ENCODE peak calls at places on chromosomes 2 and 18, in four cellular contexts. One of them, this sample, is unnamed.

GRCh38 chr2:113200736-113201490 is 27.1 kb downstream of the PSD4 start:
- DNase-seq in psoas muscle: no peak
- DNase-seq in activated CD8-positive, alpha-beta memory T cell treated with anti-CD3 and anti-CD28 coated beads, Interleukin-2, amount 10 ng/mL, durations not matched to agents 7 days and 5 days: no peak
- DNase-seq in ELR: no peak
- DNase-seq in this sample: no peak

GRCh38 chr2:203240491-203240890 is 1.7 kb downstream of the CYP20A1 start:
- DNase-seq in psoas muscle: no peak
- DNase-seq in activated CD8-positive, alpha-beta memory T cell treated with anti-CD3 and anti-CD28 coated beads, Interleukin-2, amount 10 ng/mL, durations not matched to agents 7 days and 5 days: no peak
- DNase-seq in ELR: no peak
- DNase-seq in this sample: no peak

GRCh38 chr18:57441395-57441794 is 6.2 kb downstream of the ONECUT2 start:
- DNase-seq in psoas muscle: no peak
- DNase-seq in activated CD8-positive, alpha-beta memory T cell treated with anti-CD3 and anti-CD28 coated beads, Interleukin-2, amount 10 ng/mL, durations not matched to agents 7 days and 5 days: no peak
- DNase-seq in ELR: peak
- DNase-seq in this sample: peak

GRCh38 chr2:233429175-233429897 is 75.0 kb downstream of the DGKD start:
- DNase-seq in psoas muscle: peak
- DNase-seq in activated CD8-positive, alpha-beta memory T cell treated with anti-CD3 and anti-CD28 coated beads, Interleukin-2, amount 10 ng/mL, durations not matched to agents 7 days and 5 days: peak
- DNase-seq in ELR: no peak
- DNase-seq in this sample: no peak

GRCh38 chr18:6557470-6558245 is 142.9 kb upstream of the L3MBTL4 start:
- DNase-seq in psoas muscle: no peak
- DNase-seq in activated CD8-positive, alpha-beta memory T cell treated with anti-CD3 and anti-CD28 coated beads, Interleukin-2, amount 10 ng/mL, durations not matched to agents 7 days and 5 days: no peak
- DNase-seq in ELR: no peak
- DNase-seq in this sample: peak

GRCh38 chr2:62660582-62661262 is 44.8 kb upstream of the EHBP1 start:
- DNase-seq in psoas muscle: no peak
- DNase-seq in activated CD8-positive, alpha-beta memory T cell treated with anti-CD3 and anti-CD28 coated beads, Interleukin-2, amount 10 ng/mL, durations not matched to agents 7 days and 5 days: no peak
- DNase-seq in ELR: peak
- DNase-seq in this sample: no peak

GRCh38 chr2:202178342-202178958 is 59.9 kb downstream of the SUMO1 start:
- DNase-seq in psoas muscle: no peak
- DNase-seq in activated CD8-positive, alpha-beta memory T cell treated with anti-CD3 and anti-CD28 coated beads, Interleukin-2, amount 10 ng/mL, durations not matched to agents 7 days and 5 days: peak
- DNase-seq in ELR: peak
- DNase-seq in this sample: no peak

GRCh38 chr2:105409717-105410116 is 10.9 kb upstream of the FHL2 start:
- DNase-seq in psoas muscle: peak
- DNase-seq in activated CD8-positive, alpha-beta memory T cell treated with anti-CD3 and anti-CD28 coated beads, Interleukin-2, amount 10 ng/mL, durations not matched to agents 7 days and 5 days: no peak
- DNase-seq in ELR: no peak
- DNase-seq in this sample: no peak

GRCh38 chr2:219684721-219685689 is 57.6 kb downstream of the SLC4A3 start:
- DNase-seq in psoas muscle: peak
- DNase-seq in activated CD8-positive, alpha-beta memory T cell treated with anti-CD3 and anti-CD28 coated beads, Interleukin-2, amount 10 ng/mL, durations not matched to agents 7 days and 5 days: peak
- DNase-seq in ELR: peak
- DNase-seq in this sample: no peak

GRCh38 chr2:183037281-183037659 is 987 bp downstream of the NCKAP1 start:
- DNase-seq in psoas muscle: no peak
- DNase-seq in activated CD8-positive, alpha-beta memory T cell treated with anti-CD3 and anti-CD28 coated beads, Interleukin-2, amount 10 ng/mL, durations not matched to agents 7 days and 5 days: no peak
- DNase-seq in ELR: peak
- DNase-seq in this sample: no peak

GRCh38 chr2:236627193-236627592 is 57.6 kb downstream of the ACKR3 start:
- DNase-seq in psoas muscle: no peak
- DNase-seq in activated CD8-positive, alpha-beta memory T cell treated with anti-CD3 and anti-CD28 coated beads, Interleukin-2, amount 10 ng/mL, durations not matched to agents 7 days and 5 days: no peak
- DNase-seq in ELR: no peak
- DNase-seq in this sample: no peak

GRCh38 chr2:136117391-136117841 is 533 bp downstream of the CXCR4 start:
- DNase-seq in psoas muscle: peak
- DNase-seq in activated CD8-positive, alpha-beta memory T cell treated with anti-CD3 and anti-CD28 coated beads, Interleukin-2, amount 10 ng/mL, durations not matched to agents 7 days and 5 days: peak
- DNase-seq in ELR: peak
- DNase-seq in this sample: no peak

GRCh38 chr2:79394485-79394859 is 118.4 kb upstream of the CTNNA2 start:
- DNase-seq in psoas muscle: no peak
- DNase-seq in activated CD8-positive, alpha-beta memory T cell treated with anti-CD3 and anti-CD28 coated beads, Interleukin-2, amount 10 ng/mL, durations not matched to agents 7 days and 5 days: no peak
- DNase-seq in ELR: no peak
- DNase-seq in this sample: no peak

GRCh38 chr2:218406949-218407703 is 7.5 kb downstream of the CTDSP1 start:
- DNase-seq in psoas muscle: peak
- DNase-seq in activated CD8-positive, alpha-beta memory T cell treated with anti-CD3 and anti-CD28 coated beads, Interleukin-2, amount 10 ng/mL, durations not matched to agents 7 days and 5 days: peak
- DNase-seq in ELR: peak
- DNase-seq in this sample: peak

GRCh38 chr2:3267869-3268704 is 109.5 kb downstream of the EIPR1 start:
- DNase-seq in psoas muscle: no peak
- DNase-seq in activated CD8-positive, alpha-beta memory T cell treated with anti-CD3 and anti-CD28 coated beads, Interleukin-2, amount 10 ng/mL, durations not matched to agents 7 days and 5 days: no peak
- DNase-seq in ELR: no peak
- DNase-seq in this sample: no peak

GRCh38 chr2:233598952-233599351 is 18.5 kb upstream of the UGT1A8 start:
- DNase-seq in psoas muscle: no peak
- DNase-seq in activated CD8-positive, alpha-beta memory T cell treated with anti-CD3 and anti-CD28 coated beads, Interleukin-2, amount 10 ng/mL, durations not matched to agents 7 days and 5 days: no peak
- DNase-seq in ELR: no peak
- DNase-seq in this sample: no peak

GRCh38 chr2:231643494-231643888 is 50.8 kb downstream of the TEX44 start:
- DNase-seq in psoas muscle: no peak
- DNase-seq in activated CD8-positive, alpha-beta memory T cell treated with anti-CD3 and anti-CD28 coated beads, Interleukin-2, amount 10 ng/mL, durations not matched to agents 7 days and 5 days: no peak
- DNase-seq in ELR: no peak
- DNase-seq in this sample: no peak

GRCh38 chr2:175167076-175167791 is 769 bp downstream of the ATF2 start:
- DNase-seq in psoas muscle: peak
- DNase-seq in activated CD8-positive, alpha-beta memory T cell treated with anti-CD3 and anti-CD28 coated beads, Interleukin-2, amount 10 ng/mL, durations not matched to agents 7 days and 5 days: no peak
- DNase-seq in ELR: peak
- DNase-seq in this sample: no peak

This sample was measured in esophagus muscularis mucosa.